ENCODE peak calls at places on chromosomes 2 and 18, in ten cellular contexts. G, P, T, I, H, E, Z, J, D and V are unnamed samples.

GRCh38 chr2:95277246-95277906 is 3.1 kb downstream of the PROM2 start:
- DNase-seq in G (no peak), P (no peak), T (peak; percentile 57), I (peak; percentile 67), H (peak; percentile 8), E (no peak), Z (peak; percentile 85), J (no peak), D (peak; percentile 65), V (peak; percentile 3)

GRCh38 chr2:227374158-227374557 is 4.9 kb downstream of the TM4SF20 start:
- DNase-seq in G (no peak), P (no peak), T (no peak), I (no peak), H (peak; percentile 47), E (no peak), Z (no peak), J (no peak), D (no peak), V (peak; percentile 85)

GRCh38 chr2:130872276-130873125 is 35.8 kb downstream of the ARHGEF4 start:
- DNase-seq in G (no peak), P (no peak), T (no peak), I (peak; percentile 36), H (no peak), E (no peak), Z (no peak), J (no peak), D (no peak), V (no peak)

GRCh38 chr2:55026202-55026601 is 24.0 kb downstream of the RTN4 start:
- DNase-seq in G (no peak), P (no peak), T (peak; percentile 30), I (no peak), H (peak; percentile 31), E (no peak), Z (no peak), J (no peak), D (no peak), V (peak; percentile 68)

GRCh38 chr2:650343-651310 is 26.6 kb downstream of the TMEM18 start:
- DNase-seq in G (no peak), P (no peak), T (no peak), I (no peak), H (no peak), E (no peak), Z (no peak), J (no peak), D (no peak), V (no peak)

GRCh38 chr2:168138369-168138768 is 109.0 kb downstream of the STK39 start:
- DNase-seq in G (no peak), P (no peak), T (peak; percentile 29), I (no peak), H (no peak), E (no peak), Z (no peak), J (no peak), D (no peak), V (peak; percentile 83)

GRCh38 chr2:120299561-120299960 is 46.4 kb upstream of the INHBB start:
- DNase-seq in G (no peak), P (no peak), T (no peak), I (no peak), H (no peak), E (no peak), Z (no peak), J (no peak), D (no peak), V (no peak)

GRCh38 chr18:44601447-44601846 is 79.2 kb upstream of the SETBP1 start:
- DNase-seq in G (no peak), P (no peak), T (peak; percentile 68), I (no peak), H (no peak), E (peak; percentile 81), Z (no peak), J (no peak), D (no peak), V (peak; percentile 71)

DNA sequence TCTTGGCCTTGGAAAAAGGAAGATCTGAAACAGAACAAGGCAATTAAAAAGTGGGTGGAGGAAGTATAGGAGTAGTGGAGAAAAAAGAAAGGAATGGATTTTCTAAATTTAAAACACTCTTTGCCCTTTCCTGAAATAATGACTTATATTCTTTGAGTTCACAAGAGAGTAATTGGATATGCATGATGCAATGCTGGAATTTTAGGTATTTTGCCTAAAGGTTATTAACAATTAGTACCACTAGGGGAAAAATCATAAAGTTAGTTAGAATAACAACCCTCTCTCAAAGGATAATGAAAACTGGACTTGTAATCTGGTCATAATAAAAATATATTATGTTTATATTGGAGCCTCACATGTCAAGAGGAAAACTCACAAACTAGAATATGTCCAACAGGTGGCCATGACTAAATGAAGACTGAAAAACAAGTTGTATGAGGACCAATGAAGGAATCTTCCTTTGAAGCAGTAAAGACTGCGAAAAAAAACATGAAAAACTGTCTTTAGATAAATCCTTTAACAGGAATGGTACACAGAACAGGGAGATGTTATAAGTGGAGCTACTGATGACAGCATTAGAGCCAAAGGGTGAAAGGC is 281.8 kb downstream of the NCKAP5 start:
- DNase-seq in G (no peak), P (no peak), T (peak; percentile 54), I (no peak), H (no peak), E (no peak), Z (no peak), J (no peak), D (no peak), V (no peak)
- TF ChIP-seq CTCF in G (no peak), P (peak; percentile 18), T (no peak), I (no peak), H (no peak), E (no peak), Z (no peak), J (no peak), D (no peak), V (peak; percentile 25)

GRCh38 chr2:29749843-29750242 is 171.5 kb downstream of the ALK start:
- DNase-seq in G (no peak), P (no peak), T (peak; percentile 37), I (no peak), H (no peak), E (no peak), Z (no peak), J (no peak), D (no peak), V (peak; percentile 66)

GRCh38 chr2:29749041-29749440 is 172.3 kb downstream of the ALK start:
- DNase-seq in G (no peak), P (no peak), T (peak; percentile 52), I (no peak), H (no peak), E (no peak), Z (no peak), J (no peak), D (no peak), V (no peak)

GRCh38 chr2:29744976-29745375 is 176.4 kb downstream of the ALK start:
- DNase-seq in G (no peak), P (no peak), T (no peak), I (no peak), H (peak; percentile 29), E (no peak), Z (no peak), J (no peak), D (no peak), V (no peak)

GRCh38 chr2:29751390-29751789 is 170.0 kb downstream of the ALK start:
- DNase-seq in G (no peak), P (no peak), T (no peak), I (no peak), H (no peak), E (no peak), Z (no peak), J (no peak), D (no peak), V (no peak)

GRCh38 chr2:29747786-29748470 is 173.5 kb downstream of the ALK start:
- DNase-seq in G (no peak), P (peak; percentile 59), T (peak; percentile 100), I (no peak), H (no peak), E (peak; percentile 78), Z (no peak), J (no peak), D (no peak), V (peak; percentile 98)
- H3K4me3 ChIP-seq in G (no peak overlapping the region), P (no peak overlapping the region), T (no peak overlapping the region), I (no peak overlapping the region), H (no peak overlapping the region), E (no peak overlapping the region), Z (no peak overlapping the region), J (no peak overlapping the region), D (no peak overlapping the region), V (no peak overlapping the region)

GRCh38 chr18:45850021-45850420 is 24.5 kb downstream of the SIGLEC15 start:
- DNase-seq in G (no peak), P (no peak), T (no peak), I (no peak), H (peak; percentile 48), E (no peak), Z (no peak), J (no peak), D (peak; percentile 75), V (no peak)
- TF ChIP-seq CTCF in G (peak; percentile 26), P (peak; percentile 41), T (peak; percentile 31), I (peak; percentile 17), H (peak; percentile 40), E (peak; percentile 36), Z (no peak), J (no peak), D (peak; percentile 48), V (peak; percentile 33)

GRCh38 chr18:63588869-63589268 is 1.7 kb downstream of the SERPINB13 start:
- DNase-seq in G (no peak), P (no peak), T (peak; percentile 68), I (no peak), H (no peak), E (no peak), Z (no peak), J (no peak), D (no peak), V (no peak)

GRCh38 chr18:63591725-63592124 is 4.6 kb downstream of the SERPINB13 start:
- DNase-seq in G (no peak), P (no peak), T (peak; percentile 45), I (no peak), H (no peak), E (no peak), Z (no peak), J (no peak), D (no peak), V (no peak)

GRCh38 chr18:63592506-63592905 is 5.4 kb downstream of the SERPINB13 start:
- DNase-seq in G (no peak), P (no peak), T (no peak), I (no peak), H (no peak), E (no peak), Z (no peak), J (no peak), D (no peak), V (no peak)

GRCh38 chr18:63590368-63590767 is 3.2 kb downstream of the SERPINB13 start:
- DNase-seq in G (no peak), P (no peak), T (no peak), I (peak; percentile 69), H (no peak), E (no peak), Z (no peak), J (no peak), D (no peak), V (peak; percentile 20)

DNA sequence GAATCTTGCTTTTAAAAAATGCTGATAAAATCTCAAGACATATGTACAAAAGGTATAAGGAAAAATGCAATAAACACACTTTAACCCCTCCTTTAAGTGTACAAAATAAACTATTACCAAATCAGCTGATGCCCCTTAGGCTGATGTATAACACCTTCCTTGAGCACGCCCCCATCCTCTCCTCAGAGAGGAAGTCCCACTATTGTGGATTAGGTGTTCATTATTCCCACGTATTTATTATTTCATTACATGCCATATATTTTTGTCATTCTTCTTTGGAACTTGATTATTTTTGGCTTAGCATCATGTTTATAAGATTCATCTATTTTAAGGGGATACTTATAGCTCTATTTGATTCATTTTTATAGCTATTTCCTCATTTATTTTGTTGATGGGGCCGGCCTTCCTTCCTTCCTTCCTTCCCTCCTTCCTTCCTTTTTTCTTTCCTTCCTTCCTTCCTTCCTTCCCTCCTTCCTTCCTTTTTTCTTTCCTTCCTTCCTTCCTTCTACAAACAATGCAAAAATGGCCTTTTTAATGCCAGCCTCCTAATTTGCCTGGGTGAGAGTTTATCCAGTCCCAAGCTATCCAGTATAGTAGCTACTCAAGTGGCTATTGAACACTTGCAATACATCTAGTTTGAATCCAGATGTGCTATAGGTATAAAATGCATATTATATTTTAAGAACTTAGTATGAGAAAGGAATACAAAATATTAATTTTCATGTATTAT is 4.0 kb downstream of the SERPINB13 start:
- DNase-seq in G (no peak), P (no peak), T (no peak), I (no peak), H (no peak), E (no peak), Z (no peak), J (no peak), D (no peak), V (no peak)
- H3K4me3 ChIP-seq in G (no peak overlapping the region), P (no peak overlapping the region), T (no peak overlapping the region), I (no peak overlapping the region), H (no peak overlapping the region), E (no peak overlapping the region), Z (no peak overlapping the region), J (no peak overlapping the region), D (no peak overlapping the region), V (no peak overlapping the region)